ENCODE peak calls at places on chromosomes 13 and 19, in five cellular contexts. One of them, this sample, is unnamed.

GRCh38 chr13:48641404-48641803 is 12.3 kb upstream of the CYSLTR2 start:
- DNase-seq in endothelial cell: no peak
- DNase-seq in endodermal cell: no peak
- DNase-seq in adrenal gland: no peak
- DNase-seq in dorsolateral prefrontal cortex: no peak
- DNase-seq in this sample: no peak

GRCh38 chr13:110319774-110320509 is 12.9 kb downstream of the COL4A2 start:
- DNase-seq in adrenal gland: peak
- DNase-seq in dorsolateral prefrontal cortex: no peak
- DNase-seq in endothelial cell: peak
- DNase-seq in endodermal cell: peak
- DNase-seq in this sample: peak

GRCh38 chr19:47032171-47032811 is 12.7 kb downstream of the NPAS1 start:
- DNase-seq in endothelial cell: peak
- DNase-seq in dorsolateral prefrontal cortex: no peak
- DNase-seq in adrenal gland: no peak
- DNase-seq in endodermal cell: peak
- DNase-seq in this sample: peak

GRCh38 chr13:111880185-111880584 is 186.8 kb upstream of the SOX1 start:
- DNase-seq in adrenal gland: no peak
- DNase-seq in endothelial cell: no peak
- DNase-seq in endodermal cell: peak
- DNase-seq in dorsolateral prefrontal cortex: no peak
- DNase-seq in this sample: no peak

GRCh38 chr19:49847731-49848696 is 2.9 kb upstream of the PTOV1 start:
- DNase-seq in endothelial cell: no peak
- DNase-seq in endodermal cell: no peak
- DNase-seq in dorsolateral prefrontal cortex: no peak
- DNase-seq in adrenal gland: no peak
- DNase-seq in this sample: peak

GRCh38 chr19:28913626-28914025 is 299.3 kb downstream of the UQCRFS1 start:
- DNase-seq in endothelial cell: no peak
- DNase-seq in endodermal cell: peak
- DNase-seq in dorsolateral prefrontal cortex: no peak
- DNase-seq in adrenal gland: no peak
- DNase-seq in this sample: no peak

GRCh38 chr13:110173247-110173818 is 133.6 kb downstream of the COL4A1 start:
- DNase-seq in endodermal cell: no peak
- DNase-seq in dorsolateral prefrontal cortex: no peak
- DNase-seq in adrenal gland: no peak
- DNase-seq in endothelial cell: no peak
- DNase-seq in this sample: no peak

GRCh38 chr19:55626350-55626749 is 2.0 kb upstream of the ZNF784 start:
- DNase-seq in adrenal gland: no peak
- DNase-seq in endothelial cell: no peak
- DNase-seq in dorsolateral prefrontal cortex: no peak
- DNase-seq in endodermal cell: no peak
- DNase-seq in this sample: no peak

GRCh38 chr13:55199132-55199531 is 1941.6 kb upstream of the PRR20A start:
- DNase-seq in adrenal gland: no peak
- DNase-seq in dorsolateral prefrontal cortex: no peak
- DNase-seq in endodermal cell: peak
- DNase-seq in endothelial cell: no peak
- DNase-seq in this sample: no peak

GRCh38 chr19:39362682-39363657 is 20.7 kb downstream of the SAMD4B start:
- DNase-seq in endodermal cell: no peak
- DNase-seq in adrenal gland: no peak
- DNase-seq in dorsolateral prefrontal cortex: no peak
- DNase-seq in endothelial cell: no peak
- DNase-seq in this sample: no peak

GRCh38 chr13:27679396-27679795 is 57.7 kb downstream of the POLR1D start:
- DNase-seq in endothelial cell: no peak
- DNase-seq in adrenal gland: no peak
- DNase-seq in endodermal cell: no peak
- DNase-seq in dorsolateral prefrontal cortex: no peak
- DNase-seq in this sample: no peak

GRCh38 chr19:7346488-7346971 is 2.2 kb upstream of the ARHGEF18 start:
- DNase-seq in dorsolateral prefrontal cortex: no peak
- DNase-seq in adrenal gland: peak
- DNase-seq in endodermal cell: no peak
- DNase-seq in endothelial cell: no peak
- DNase-seq in this sample: no peak

GRCh38 chr19:2977686-2978466 is 512 bp downstream of the TLE6 start:
- DNase-seq in dorsolateral prefrontal cortex: no peak
- DNase-seq in adrenal gland: no peak
- DNase-seq in endodermal cell: peak
- DNase-seq in endothelial cell: no peak
- DNase-seq in this sample: no peak

GRCh38 chr13:44719857-44720671 is 143.9 kb upstream of the TSC22D1 start:
- DNase-seq in adrenal gland: no peak
- DNase-seq in endothelial cell: no peak
- DNase-seq in endodermal cell: no peak
- DNase-seq in dorsolateral prefrontal cortex: no peak
- DNase-seq in this sample: no peak

GRCh38 chr19:27392027-27392632 is 1820.8 kb downstream of the UQCRFS1 start:
- DNase-seq in endothelial cell: no peak
- DNase-seq in dorsolateral prefrontal cortex: no peak
- DNase-seq in endodermal cell: peak
- DNase-seq in adrenal gland: no peak
- DNase-seq in this sample: no peak

GRCh38 chr19:36115453-36116343 is at the start of gene TBCB:
- DNase-seq in dorsolateral prefrontal cortex: no peak
- DNase-seq in adrenal gland: peak
- DNase-seq in endothelial cell: peak
- DNase-seq in endodermal cell: no peak
- DNase-seq in this sample: no peak

GRCh38 chr13:99386911-99387788 is 80.0 kb upstream of the GPR183 start:
- DNase-seq in adrenal gland: peak
- DNase-seq in endodermal cell: peak
- DNase-seq in endothelial cell: peak
- DNase-seq in dorsolateral prefrontal cortex: no peak
- DNase-seq in this sample: peak

GRCh38 chr13:91809161-91809560 is 410.7 kb downstream of the GPC5 start:
- DNase-seq in dorsolateral prefrontal cortex: no peak
- DNase-seq in endothelial cell: no peak
- DNase-seq in adrenal gland: no peak
- DNase-seq in endodermal cell: no peak
- DNase-seq in this sample: no peak

GRCh38 chr19:44856438-44857083 is 10.5 kb downstream of the NECTIN2 start:
- DNase-seq in dorsolateral prefrontal cortex: no peak
- DNase-seq in endodermal cell: no peak
- DNase-seq in endothelial cell: no peak
- DNase-seq in adrenal gland: no peak
- DNase-seq in this sample: no peak

GRCh38 chr13:26949701-26950345 is 189.2 kb upstream of the GPR12 start:
- DNase-seq in adrenal gland: no peak
- DNase-seq in endothelial cell: no peak
- DNase-seq in endodermal cell: no peak
- DNase-seq in dorsolateral prefrontal cortex: no peak
- DNase-seq in this sample: no peak

GRCh38 chr13:41065098-41065497 is 3.8 kb downstream of the WBP4 start:
- DNase-seq in endodermal cell: no peak
- DNase-seq in adrenal gland: no peak
- DNase-seq in dorsolateral prefrontal cortex: no peak
- DNase-seq in endothelial cell: no peak
- DNase-seq in this sample: no peak

GRCh38 chr13:27975579-27976361 is 6.7 kb upstream of the CDX2 start:
- DNase-seq in endodermal cell: peak
- DNase-seq in adrenal gland: no peak
- DNase-seq in dorsolateral prefrontal cortex: no peak
- DNase-seq in endothelial cell: no peak
- DNase-seq in this sample: no peak

GRCh38 chr13:106586764-106587163 is 18.8 kb upstream of the ARGLU1 start:
- DNase-seq in adrenal gland: no peak
- DNase-seq in dorsolateral prefrontal cortex: no peak
- DNase-seq in endodermal cell: no peak
- DNase-seq in endothelial cell: no peak
- DNase-seq in this sample: no peak

GRCh38 chr19:48239582-48240141 is 16.1 kb downstream of the CARD8 start:
- DNase-seq in endothelial cell: no peak
- DNase-seq in adrenal gland: no peak
- DNase-seq in dorsolateral prefrontal cortex: no peak
- DNase-seq in endodermal cell: no peak
- DNase-seq in this sample: no peak

GRCh38 chr19:11106477-11106876 is 17.2 kb downstream of the LDLR start:
- DNase-seq in dorsolateral prefrontal cortex: no peak
- DNase-seq in endothelial cell: no peak
- DNase-seq in adrenal gland: peak
- DNase-seq in endodermal cell: no peak
- DNase-seq in this sample: no peak

GRCh38 chr13:105272660-105273631 is 1262.5 kb downstream of the EFNB2 start:
- DNase-seq in adrenal gland: no peak
- DNase-seq in dorsolateral prefrontal cortex: no peak
- DNase-seq in endothelial cell: no peak
- DNase-seq in endodermal cell: no peak
- DNase-seq in this sample: no peak

GRCh38 chr13:45662122-45662521 is 40.0 kb upstream of the CBY2 start:
- DNase-seq in endothelial cell: no peak
- DNase-seq in endodermal cell: no peak
- DNase-seq in dorsolateral prefrontal cortex: no peak
- DNase-seq in adrenal gland: no peak
- DNase-seq in this sample: no peak

GRCh38 chr13:112747256-112747655 is 57.4 kb downstream of the ATP11A start:
- DNase-seq in endothelial cell: no peak
- DNase-seq in endodermal cell: no peak
- DNase-seq in adrenal gland: no peak
- DNase-seq in dorsolateral prefrontal cortex: no peak
- DNase-seq in this sample: no peak

GRCh38 chr13:47291116-47291656 is 394.3 kb upstream of the HTR2A start:
- DNase-seq in adrenal gland: no peak
- DNase-seq in dorsolateral prefrontal cortex: no peak
- DNase-seq in endodermal cell: no peak
- DNase-seq in endothelial cell: no peak
- DNase-seq in this sample: no peak

GRCh38 chr13:114124921-114125320 is 7.5 kb downstream of the RASA3 start:
- DNase-seq in adrenal gland: no peak
- DNase-seq in endothelial cell: no peak
- DNase-seq in dorsolateral prefrontal cortex: no peak
- DNase-seq in endodermal cell: no peak
- DNase-seq in this sample: no peak

GRCh38 chr19:27742041-27742440 is 1470.9 kb downstream of the UQCRFS1 start:
- DNase-seq in endothelial cell: no peak
- DNase-seq in dorsolateral prefrontal cortex: no peak
- DNase-seq in endodermal cell: peak
- DNase-seq in adrenal gland: no peak
- DNase-seq in this sample: no peak

GRCh38 chr13:41007359-41008118 is 11.6 kb downstream of the ELF1 start:
- DNase-seq in adrenal gland: no peak
- DNase-seq in dorsolateral prefrontal cortex: no peak
- DNase-seq in endothelial cell: no peak
- DNase-seq in endodermal cell: no peak
- DNase-seq in this sample: no peak

GRCh38 chr13:84641491-84641890 is 759.2 kb upstream of the SLITRK1 start:
- DNase-seq in endodermal cell: no peak
- DNase-seq in endothelial cell: no peak
- DNase-seq in dorsolateral prefrontal cortex: no peak
- DNase-seq in adrenal gland: no peak
- DNase-seq in this sample: no peak

GRCh38 chr19:57279418-57280164 is 694 bp upstream of the ZNF460 start:
- DNase-seq in endothelial cell: peak
- DNase-seq in endodermal cell: peak
- DNase-seq in adrenal gland: peak
- DNase-seq in dorsolateral prefrontal cortex: peak
- DNase-seq in this sample: peak
- TF ChIP-seq CTCF in endothelial cell: no peak
- TF ChIP-seq CTCF in endodermal cell: peak
- TF ChIP-seq CTCF in adrenal gland: peak
- TF ChIP-seq CTCF in dorsolateral prefrontal cortex: peak
- TF ChIP-seq CTCF in this sample: no peak

GRCh38 chr13:22375151-22375550 is 704.3 kb downstream of the FGF9 start:
- DNase-seq in dorsolateral prefrontal cortex: no peak
- DNase-seq in endodermal cell: no peak
- DNase-seq in endothelial cell: no peak
- DNase-seq in adrenal gland: no peak
- DNase-seq in this sample: no peak
- TF ChIP-seq CTCF in dorsolateral prefrontal cortex: no peak
- TF ChIP-seq CTCF in endodermal cell: no peak
- TF ChIP-seq CTCF in endothelial cell: no peak
- TF ChIP-seq CTCF in adrenal gland: no peak
- TF ChIP-seq CTCF in this sample: no peak

GRCh38 chr19:4495471-4495870 is 22.8 kb downstream of the PLIN4 start:
- DNase-seq in dorsolateral prefrontal cortex: no peak
- DNase-seq in adrenal gland: no peak
- DNase-seq in endothelial cell: no peak
- DNase-seq in endodermal cell: no peak
- DNase-seq in this sample: peak
- TF ChIP-seq CTCF in dorsolateral prefrontal cortex: no peak
- TF ChIP-seq CTCF in adrenal gland: no peak
- TF ChIP-seq CTCF in endothelial cell: no peak
- TF ChIP-seq CTCF in endodermal cell: peak
- TF ChIP-seq CTCF in this sample: no peak

GRCh38 chr19:30664358-30665058 is 292.3 kb downstream of the ZNF536 start:
- DNase-seq in endodermal cell: peak
- DNase-seq in dorsolateral prefrontal cortex: no peak
- DNase-seq in endothelial cell: no peak
- DNase-seq in adrenal gland: peak
- DNase-seq in this sample: no peak
- TF ChIP-seq CTCF in endodermal cell: peak
- TF ChIP-seq CTCF in dorsolateral prefrontal cortex: peak
- TF ChIP-seq CTCF in endothelial cell: peak
- TF ChIP-seq CTCF in adrenal gland: peak
- TF ChIP-seq CTCF in this sample: no peak

This sample was measured in Calu3.